ENCODE peak calls at places on chromosomes 12 and 14, in five cellular contexts. C is choroid plexus epithelial cell; M is neuronal stem cell; F is progenitor cell of endocrine pancreas; B is CD8-positive, alpha-beta T cell. G is an unnamed sample.
A peak's percentile ranks its signal among the peaks of the same experiment; 100 is the strongest.

GRCh38 chr14:21047378-21047781 is 5.2 kb downstream of the RNASE7 start:
- DNase-seq in C (no peak), M (no peak), F (no peak), B (no peak), G (no peak)

GRCh38 chr12:47900480-47901129 is 4.2 kb downstream of the VDR start:
- DNase-seq in C (peak; percentile 14), M (no peak), F (no peak), B (no peak), G (no peak)

GRCh38 chr14:32136027-32136825 is 59.1 kb downstream of the ARHGAP5 start:
- DNase-seq in C (no peak), M (no peak), F (no peak), B (no peak), G (no peak)

GRCh38 chr12:44875954-44876553 is at the start of gene NELL2:
- DNase-seq in C (peak; percentile 5), M (peak; percentile 91), F (peak; percentile 24), B (peak; percentile 74), G (peak; percentile 63)

GRCh38 chr12:117141097-117141898 is 42.1 kb upstream of the TESC start:
- DNase-seq in C (no peak), M (no peak), F (no peak), B (no peak), G (no peak)

GRCh38 chr12:94429633-94430032 is 30.0 kb downstream of the CEP83 start:
- DNase-seq in C (peak; percentile 52), M (no peak), F (no peak), B (no peak), G (no peak)

GRCh38 chr12:111806304-111806703 is 35.7 kb upstream of the MAPKAPK5 start:
- DNase-seq in C (no peak), M (no peak), F (no peak), B (no peak), G (no peak)

GRCh38 chr12:8648598-8649205 is 13.9 kb downstream of the MFAP5 start:
- DNase-seq in C (no peak), M (no peak), F (no peak), B (peak; percentile 12), G (no peak)

GRCh38 chr14:34235635-34236300 is 226.3 kb downstream of the SPTSSA start:
- DNase-seq in C (no peak), M (no peak), F (no peak), B (no peak), G (no peak)

GRCh38 chr12:12538535-12538934 is 24.1 kb downstream of the DUSP16 start:
- DNase-seq in C (no peak), M (no peak), F (no peak), B (no peak), G (no peak)

GRCh38 chr14:52318829-52319604 is 4.9 kb downstream of the PTGER2 start:
- DNase-seq in C (no peak), M (no peak), F (no peak), B (no peak), G (no peak)

GRCh38 chr12:98618952-98619351 is 25.5 kb downstream of the SLC25A3 start:
- DNase-seq in C (peak; percentile 78), M (no peak), F (no peak), B (no peak), G (no peak)